ENCODE peak calls at places on chromosomes 4 and X, in ten cellular contexts. One of them, this sample, is unnamed.

GRCh38 chrX:3664921-3665320 is 48.5 kb downstream of the PRKX start:
- DNase-seq in GM13977: no peak
- DNase-seq in PC-9: no peak
- DNase-seq in T-helper 9 cell: no peak
- DNase-seq in GM12865: no peak
- DNase-seq in amygdala: no peak
- DNase-seq in NCI-H510A: no peak
- DNase-seq in T-helper 1 cell: no peak
- DNase-seq in body of pancreas: no peak
- DNase-seq in upper lobe of right lung: no peak
- DNase-seq in this sample: no peak

GRCh38 chrX:137600769-137601168 is 34.8 kb downstream of the ZIC3 start:
- DNase-seq in NCI-H510A: no peak
- DNase-seq in GM12865: no peak
- DNase-seq in T-helper 1 cell: no peak
- DNase-seq in GM13977: no peak
- DNase-seq in upper lobe of right lung: no peak
- DNase-seq in PC-9: no peak
- DNase-seq in T-helper 9 cell: no peak
- DNase-seq in amygdala: no peak
- DNase-seq in body of pancreas: no peak
- DNase-seq in this sample: no peak

GRCh38 chrX:150547511-150548115 is 20.8 kb upstream of the MTM1 start:
- DNase-seq in GM13977: peak; percentile 53
- DNase-seq in body of pancreas: peak; percentile 60
- DNase-seq in T-helper 1 cell: no peak
- DNase-seq in T-helper 9 cell: no peak
- DNase-seq in GM12865: peak; percentile 72
- DNase-seq in upper lobe of right lung: peak; percentile 88
- DNase-seq in NCI-H510A: no peak
- DNase-seq in PC-9: no peak
- DNase-seq in amygdala: peak; percentile 66
- DNase-seq in this sample: peak; percentile 65

GRCh38 chrX:49286581-49286980 is 16.9 kb upstream of the GAGE10 start:
- DNase-seq in GM13977: no peak
- DNase-seq in amygdala: no peak
- DNase-seq in PC-9: no peak
- DNase-seq in T-helper 9 cell: no peak
- DNase-seq in upper lobe of right lung: no peak
- DNase-seq in NCI-H510A: no peak
- DNase-seq in body of pancreas: no peak
- DNase-seq in GM12865: no peak
- DNase-seq in T-helper 1 cell: no peak
- DNase-seq in this sample: no peak

GRCh38 chr4:169315530-169316306 is 45.0 kb upstream of the SH3RF1 start:
- DNase-seq in body of pancreas: no peak
- DNase-seq in GM13977: no peak
- DNase-seq in NCI-H510A: no peak
- DNase-seq in upper lobe of right lung: no peak
- DNase-seq in GM12865: no peak
- DNase-seq in amygdala: no peak
- DNase-seq in PC-9: no peak
- DNase-seq in T-helper 1 cell: no peak
- DNase-seq in T-helper 9 cell: no peak
- DNase-seq in this sample: no peak

GRCh38 chr4:103994059-103994458 is 274.3 kb upstream of the TACR3 start:
- DNase-seq in GM13977: no peak
- DNase-seq in T-helper 1 cell: no peak
- DNase-seq in amygdala: no peak
- DNase-seq in T-helper 9 cell: no peak
- DNase-seq in NCI-H510A: no peak
- DNase-seq in GM12865: peak; percentile 31
- DNase-seq in body of pancreas: no peak
- DNase-seq in PC-9: no peak
- DNase-seq in upper lobe of right lung: no peak
- DNase-seq in this sample: peak; percentile 44

GRCh38 chrX:111460612-111461011 is 48.6 kb upstream of the DCX start:
- DNase-seq in upper lobe of right lung: no peak
- DNase-seq in amygdala: no peak
- DNase-seq in GM12865: no peak
- DNase-seq in NCI-H510A: no peak
- DNase-seq in T-helper 9 cell: no peak
- DNase-seq in body of pancreas: no peak
- DNase-seq in PC-9: no peak
- DNase-seq in GM13977: no peak
- DNase-seq in T-helper 1 cell: no peak
- DNase-seq in this sample: no peak

GRCh38 chr4:159487284-159487747 is 384.4 kb downstream of the RAPGEF2 start:
- DNase-seq in T-helper 9 cell: no peak
- DNase-seq in PC-9: peak; percentile 43
- DNase-seq in NCI-H510A: peak; percentile 11
- DNase-seq in amygdala: peak; percentile 51
- DNase-seq in GM12865: peak; percentile 71
- DNase-seq in upper lobe of right lung: no peak
- DNase-seq in T-helper 1 cell: no peak
- DNase-seq in body of pancreas: peak; percentile 57
- DNase-seq in GM13977: peak; percentile 31
- DNase-seq in this sample: peak; percentile 84

GRCh38 chr4:139453041-139453370 is 915 bp upstream of the RAB33B start:
- DNase-seq in T-helper 1 cell: peak; percentile 50
- DNase-seq in PC-9: peak; percentile 52
- DNase-seq in T-helper 9 cell: peak; percentile 56
- DNase-seq in GM13977: peak; percentile 75
- DNase-seq in upper lobe of right lung: no peak
- DNase-seq in GM12865: peak; percentile 89
- DNase-seq in amygdala: no peak
- DNase-seq in NCI-H510A: peak; percentile 25
- DNase-seq in body of pancreas: peak; percentile 67
- DNase-seq in this sample: peak; percentile 89